ENCODE peak calls at places on chromosomes 4 and X, in nine cellular contexts. One of them, this sample, is unnamed.

GRCh38 chr4:125112536-125112935 is 202.2 kb upstream of the FAT4 start:
- DNase-seq in uterus: no peak
- DNase-seq in GM12865: no peak
- DNase-seq in left lung: no peak
- DNase-seq in mucosa of descending colon: no peak
- DNase-seq in activated CD4-positive, alpha-beta T cell treated with anti-CD3 and anti-CD28 coated beads for 1 hour: no peak
- DNase-seq in anterior cingulate cortex: no peak
- DNase-seq in body of pancreas: no peak
- DNase-seq in aorta: no peak
- DNase-seq in this sample: no peak

GRCh38 chr4:141914746-141915145 is 278.4 kb downstream of the IL15 start:
- DNase-seq in uterus: no peak
- DNase-seq in GM12865: no peak
- DNase-seq in left lung: no peak
- DNase-seq in mucosa of descending colon: no peak
- DNase-seq in activated CD4-positive, alpha-beta T cell treated with anti-CD3 and anti-CD28 coated beads for 1 hour: no peak
- DNase-seq in anterior cingulate cortex: no peak
- DNase-seq in body of pancreas: no peak
- DNase-seq in aorta: no peak
- DNase-seq in this sample: no peak

GRCh38 chr4:127809173-127809800 is 27.2 kb downstream of the HSPA4L start:
- DNase-seq in uterus: no peak
- DNase-seq in GM12865: peak; percentile 3
- DNase-seq in left lung: no peak
- DNase-seq in mucosa of descending colon: no peak
- DNase-seq in activated CD4-positive, alpha-beta T cell treated with anti-CD3 and anti-CD28 coated beads for 1 hour: no peak
- DNase-seq in anterior cingulate cortex: no peak
- DNase-seq in body of pancreas: no peak
- DNase-seq in aorta: no peak
- DNase-seq in this sample: no peak

GRCh38 chr4:184688447-184688846 is 38.9 kb downstream of the PRIMPOL start:
- DNase-seq in uterus: no peak
- DNase-seq in GM12865: no peak
- DNase-seq in left lung: no peak
- DNase-seq in mucosa of descending colon: no peak
- DNase-seq in activated CD4-positive, alpha-beta T cell treated with anti-CD3 and anti-CD28 coated beads for 1 hour: no peak
- DNase-seq in anterior cingulate cortex: no peak
- DNase-seq in body of pancreas: no peak
- DNase-seq in aorta: no peak
- DNase-seq in this sample: no peak

GRCh38 chrX:138711399-138712347 is at the start of gene FGF13:
- DNase-seq in uterus: peak; percentile 40
- DNase-seq in GM12865: peak; percentile 2
- DNase-seq in left lung: peak; percentile 64
- DNase-seq in mucosa of descending colon: peak; percentile 14
- DNase-seq in activated CD4-positive, alpha-beta T cell treated with anti-CD3 and anti-CD28 coated beads for 1 hour: no peak
- DNase-seq in anterior cingulate cortex: peak; percentile 2
- DNase-seq in body of pancreas: peak; percentile 11
- DNase-seq in aorta: peak; percentile 62
- DNase-seq in this sample: peak; percentile 2

GRCh38 chrX:103687696-103688191 is 1.2 kb upstream of the MORF4L2 start:
- DNase-seq in uterus: peak; percentile 74
- DNase-seq in GM12865: peak; percentile 67
- DNase-seq in left lung: no peak
- DNase-seq in mucosa of descending colon: peak; percentile 53
- DNase-seq in activated CD4-positive, alpha-beta T cell treated with anti-CD3 and anti-CD28 coated beads for 1 hour: peak; percentile 20
- DNase-seq in anterior cingulate cortex: peak; percentile 40
- DNase-seq in body of pancreas: peak; percentile 72
- DNase-seq in aorta: peak; percentile 80
- DNase-seq in this sample: peak; percentile 28

GRCh38 chr4:68434277-68434676 is 13.0 kb upstream of the TMPRSS11E start:
- DNase-seq in uterus: no peak
- DNase-seq in GM12865: no peak
- DNase-seq in left lung: no peak
- DNase-seq in mucosa of descending colon: no peak
- DNase-seq in activated CD4-positive, alpha-beta T cell treated with anti-CD3 and anti-CD28 coated beads for 1 hour: no peak
- DNase-seq in anterior cingulate cortex: no peak
- DNase-seq in body of pancreas: no peak
- DNase-seq in aorta: no peak
- DNase-seq in this sample: no peak

GRCh38 chr4:132203618-132204017 is 945.5 kb upstream of the PCDH10 start:
- DNase-seq in uterus: no peak
- DNase-seq in GM12865: no peak
- DNase-seq in left lung: no peak
- DNase-seq in mucosa of descending colon: no peak
- DNase-seq in activated CD4-positive, alpha-beta T cell treated with anti-CD3 and anti-CD28 coated beads for 1 hour: no peak
- DNase-seq in anterior cingulate cortex: no peak
- DNase-seq in body of pancreas: no peak
- DNase-seq in aorta: no peak
- DNase-seq in this sample: no peak

GRCh38 chrX:10157032-10157341 is 212 bp downstream of the CLCN4 start:
- DNase-seq in uterus: no peak
- DNase-seq in GM12865: no peak
- DNase-seq in left lung: no peak
- DNase-seq in mucosa of descending colon: no peak
- DNase-seq in activated CD4-positive, alpha-beta T cell treated with anti-CD3 and anti-CD28 coated beads for 1 hour: no peak
- DNase-seq in anterior cingulate cortex: no peak
- DNase-seq in body of pancreas: no peak
- DNase-seq in aorta: no peak
- DNase-seq in this sample: no peak